ENCODE peak calls at places on chromosome 3, in five cellular contexts. S is upper lobe of right lung, I is PC-9, C is right cardiac atrium, X is esophagus muscularis mucosa. F is an unnamed sample.

GRCh38 chr3:167649731-167650130 is 4.0 kb downstream of the WDR49 start:
- DNase-seq in S (no peak), X (no peak), I (peak; percentile 1), C (no peak), F (no peak)

GRCh38 chr3:170077406-170077805 is 39.6 kb downstream of the GPR160 start:
- DNase-seq in C (no peak), X (no peak), S (no peak), I (no peak), F (no peak)

GRCh38 chr3:142808103-142808917 is 80.6 kb downstream of the PCOLCE2 start:
- DNase-seq in C (no peak), X (no peak), I (peak; percentile 66), S (no peak), F (no peak)

GRCh38 chr3:162147996-162148395 is 651.4 kb downstream of the OTOL1 start:
- DNase-seq in S (no peak), I (no peak), X (no peak), C (no peak), F (no peak)

GRCh38 chr3:56282341-56282740 is 185.9 kb downstream of the ERC2 start:
- DNase-seq in C (no peak), S (no peak), X (no peak), I (no peak), F (no peak)

GRCh38 chr3:128316456-128316855 is 150.2 kb downstream of the DNAJB8 start:
- DNase-seq in I (no peak), S (peak; percentile 55), C (peak; percentile 51), X (no peak), F (no peak)

GRCh38 chr3:156535162-156535627 is 19.7 kb downstream of the SSR3 start:
- DNase-seq in S (no peak), C (peak; percentile 78), I (peak; percentile 98), X (no peak), F (peak; percentile 98)

GRCh38 chr3:128083396-128083795 is 31.2 kb downstream of the SEC61A1 start:
- DNase-seq in C (peak; percentile 38), X (no peak), S (peak; percentile 61), I (no peak), F (no peak)

GRCh38 chr3:4888913-4889846 is 90.1 kb upstream of the BHLHE40 start:
- DNase-seq in I (no peak), X (no peak), S (no peak), C (no peak), F (no peak)

GRCh38 chr3:102510663-102511062 is 75.8 kb downstream of the ZPLD1 start:
- DNase-seq in S (no peak), X (no peak), C (no peak), I (no peak), F (no peak)

GRCh38 chr3:58236527-58237237 is 910 bp upstream of the ABHD6 start:
- DNase-seq in X (no peak), S (no peak), C (peak; percentile 33), I (no peak), F (no peak)

GRCh38 chr3:115146032-115146417 is 1.1 kb downstream of the ZBTB20 start:
- DNase-seq in C (peak; percentile 20), S (peak; percentile 56), I (peak; percentile 42), X (no peak), F (peak; percentile 33)

GRCh38 chr3:9079674-9080073 is 116.4 kb upstream of the RAD18 start:
- DNase-seq in I (peak; percentile 38), X (no peak), C (no peak), S (no peak), F (no peak)

GRCh38 chr3:105806361-105806760 is 62.5 kb downstream of the CBLB start:
- DNase-seq in C (no peak), S (no peak), I (peak; percentile 57), X (no peak), F (no peak)

GRCh38 chr3:83092521-83093221 is 1331.2 kb upstream of the GBE1 start:
- DNase-seq in X (no peak), C (no peak), I (no peak), S (no peak), F (no peak)

GRCh38 chr3:102182162-102182561 is 252.7 kb upstream of the ZPLD1 start:
- DNase-seq in X (no peak), I (no peak), C (no peak), S (no peak), F (no peak)

GRCh38 chr3:135865085-135865484 is 100.4 kb upstream of the PPP2R3A start:
- DNase-seq in I (no peak), X (no peak), C (no peak), S (no peak), F (no peak)

GRCh38 chr3:127412578-127413317 is 124.9 kb upstream of the PRR20G start:
- DNase-seq in X (peak; percentile 90), S (no peak), C (no peak), I (no peak), F (no peak)

GRCh38 chr3:136667081-136667480 is 85.1 kb downstream of the STAG1 start:
- DNase-seq in S (no peak), I (no peak), C (no peak), X (no peak), F (no peak)

GRCh38 chr3:197025736-197026480 is 3.7 kb downstream of the MELTF start:
- DNase-seq in C (no peak), X (no peak), S (no peak), I (no peak), F (no peak)

GRCh38 chr3:7249493-7250076 is 388.7 kb downstream of the GRM7 start:
- DNase-seq in X (no peak), S (no peak), C (no peak), I (no peak), F (no peak)
- H3K9me3 ChIP-seq in X (no peaks in the 10 kb centered on the region), S (no peaks in the 10 kb centered on the region), C (no peaks in the 10 kb centered on the region), I (no peaks in the 10 kb centered on the region), F (peaks cover 12% of the 10 kb centered on the region)

GRCh38 chr3:108131105-108131794 is 40.4 kb upstream of the CD47 start:
- DNase-seq in C (no peak), S (no peak), I (peak; percentile 99), X (no peak), F (peak; percentile 70)

GRCh38 chr3:108132727-108133373 is 42.0 kb upstream of the CD47 start:
- DNase-seq in I (peak; percentile 99), X (no peak), C (no peak), S (no peak), F (peak; percentile 36)

GRCh38 chr3:108131795-108132134 is 40.9 kb upstream of the CD47 start:
- DNase-seq in I (no peak), C (no peak), S (no peak), X (no peak), F (no peak)

GRCh38 chr3:108134555-108134880 is 43.7 kb upstream of the CD47 start:
- DNase-seq in C (no peak), S (no peak), X (no peak), I (no peak), F (no peak)

DNA sequence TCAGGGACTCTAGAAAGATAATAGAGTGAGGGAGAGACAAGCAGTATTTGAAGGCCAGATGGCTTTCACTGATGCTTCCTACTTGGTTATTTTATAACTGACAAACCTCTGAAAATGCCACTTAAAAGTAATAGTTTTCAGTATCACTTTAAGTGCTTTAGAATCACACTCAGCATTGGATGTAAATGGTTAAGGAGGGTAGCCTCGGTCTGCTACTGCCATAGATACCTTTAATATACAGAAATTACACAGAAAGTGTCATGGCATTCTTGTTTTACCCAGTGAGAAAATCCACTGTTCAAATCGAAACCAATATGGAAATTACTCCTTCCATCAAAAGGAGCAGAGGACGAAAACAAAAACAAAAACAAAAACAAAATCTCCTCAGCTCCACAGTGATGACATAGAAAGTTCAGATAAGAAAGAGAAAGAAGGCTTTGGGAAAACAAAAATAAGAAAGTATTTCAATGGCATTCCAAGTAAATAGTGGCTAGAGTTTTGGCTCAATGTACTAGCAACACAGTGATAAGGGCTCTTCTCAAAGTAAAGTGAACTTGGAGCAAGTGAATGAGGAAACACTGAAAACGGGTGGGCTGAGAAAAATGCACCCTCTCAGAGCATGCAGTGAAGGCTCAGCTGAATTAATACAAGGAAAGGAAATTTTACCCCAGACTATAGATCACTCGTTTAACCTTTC is 43.2 kb upstream of the CD47 start:
- DNase-seq in I (no peak), X (no peak), C (no peak), S (no peak), F (no peak)
- H3K4me3 ChIP-seq in I (no peak overlapping the region), X (no peak overlapping the region), C (no peak overlapping the region), S (peak overlapping the region; percentile 2), F (no peak overlapping the region)

GRCh38 chr3:71022552-71023335 is 560.8 kb downstream of the FOXP1 start:
- DNase-seq in I (no peak), S (no peak), C (no peak), X (no peak), F (no peak)

GRCh38 chr3:71028802-71029201 is 554.7 kb downstream of the FOXP1 start:
- DNase-seq in I (no peak), C (no peak), X (peak; percentile 29), S (no peak), F (no peak)

GRCh38 chr3:71026634-71027578 is 556.6 kb downstream of the FOXP1 start:
- DNase-seq in I (no peak), X (no peak), S (no peak), C (no peak), F (no peak)

GRCh38 chr3:71025516-71025915 is 558.0 kb downstream of the FOXP1 start:
- DNase-seq in S (no peak), X (no peak), I (no peak), C (no peak), F (no peak)

DNA sequence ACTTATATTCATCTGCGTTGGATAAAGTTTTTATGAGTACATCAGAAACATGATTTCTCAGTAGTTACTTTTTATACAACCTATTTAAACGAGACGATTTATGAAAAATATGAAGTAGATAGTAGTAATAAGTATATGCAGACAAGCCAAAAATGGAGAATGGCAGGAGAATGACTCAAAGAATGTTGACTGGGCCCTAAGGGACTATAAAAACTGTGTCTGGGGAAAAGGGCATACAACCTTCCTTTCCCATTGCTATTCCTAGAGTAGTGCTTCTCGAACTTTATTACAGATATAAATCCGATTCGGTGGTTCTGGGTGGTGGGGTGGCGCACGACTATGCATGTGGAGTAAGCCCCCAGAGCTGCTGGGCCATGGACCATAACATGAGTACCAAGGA is 558.5 kb downstream of the FOXP1 start:
- DNase-seq in I (no peak), C (no peak), S (no peak), X (no peak), F (no peak)
- H3K27ac ChIP-seq in I (no peak overlapping the region), C (no peak overlapping the region), S (no peak overlapping the region), X (peak overlapping the region; percentile 70), F (no peak overlapping the region)

GRCh38 chr3:129917423-129918007 is 24.0 kb upstream of the TMCC1 start:
- DNase-seq in S (no peak), C (no peak), I (no peak), X (no peak), F (no peak)

GRCh38 chr3:129913618-129914017 is 20.1 kb upstream of the TMCC1 start:
- DNase-seq in I (no peak), S (no peak), X (no peak), C (no peak), F (no peak)

GRCh38 chr3:129919806-129920205 is 26.3 kb upstream of the TMCC1 start:
- DNase-seq in X (no peak), C (no peak), I (no peak), S (no peak), F (no peak)

GRCh38 chr3:129919357-129919756 is 25.8 kb upstream of the TMCC1 start:
- DNase-seq in X (no peak), S (no peak), I (no peak), C (no peak), F (no peak)

GRCh38 chr3:129918461-129918860 is 24.9 kb upstream of the TMCC1 start:
- DNase-seq in I (no peak), S (no peak), C (no peak), X (no peak), F (no peak)
- H3K9me3 ChIP-seq in I (peaks cover 31% of the 10 kb centered on the region), S (peaks cover 26% of the 10 kb centered on the region), C (peaks cover 4% of the 10 kb centered on the region), X (peaks cover 41% of the 10 kb centered on the region), F (peaks cover 39% of the 10 kb centered on the region)

GRCh38 chr3:160562952-160563351 is 2.4 kb downstream of the KPNA4 start:
- DNase-seq in S (no peak), I (no peak), X (no peak), C (no peak), F (no peak)
- H3K4me3 ChIP-seq in S (peak overlapping the region; percentile 84), I (peak overlapping the region; percentile 86), X (peak overlapping the region; percentile 85), C (no peak overlapping the region), F (peak overlapping the region; percentile 76)

GRCh38 chr3:11495948-11496557 is 147.7 kb downstream of the VGLL4 start:
- DNase-seq in C (peak; percentile 42), S (no peak), I (no peak), X (no peak), F (no peak)
- H3K27ac ChIP-seq in C (no peak overlapping the region), S (peak overlapping the region; percentile 4), I (no peak overlapping the region), X (no peak overlapping the region), F (no peak overlapping the region)

F was measured in AG04450.